ENCODE peak calls at places on chromosomes 2 and 18, in nine cellular contexts. R is substantia nigra, A is MM.1S, Z is caudate nucleus, L is breast epithelium, I is cardiac muscle cell, D is heart right ventricle, H is SJSA1, O is right cardiac atrium. S is an unnamed sample.

GRCh38 chr2:233565685-233566140 is 869 bp downstream of the USP40 start:
- DNase-seq in R (no peak), A (peak; percentile 7), Z (no peak), L (no peak), I (no peak), D (no peak), H (no peak), O (no peak), S (no peak)

GRCh38 chr18:58221060-58221725 is 177.2 kb downstream of the NEDD4L start:
- DNase-seq in R (no peak), A (no peak), Z (peak; percentile 49), L (peak; percentile 89), I (no peak), D (no peak), H (peak; percentile 90), O (no peak), S (no peak)

GRCh38 chr2:183229386-183229785 is 105.1 kb downstream of the NUP35 start:
- DNase-seq in R (no peak), A (no peak), Z (no peak), L (no peak), I (no peak), D (no peak), H (peak; percentile 47), O (no peak), S (no peak)

GRCh38 chr18:42675810-42676209 is 439.7 kb downstream of the RIT2 start:
- DNase-seq in R (no peak), A (no peak), Z (no peak), L (no peak), I (no peak), D (no peak), H (no peak), O (no peak), S (no peak)

GRCh38 chr2:100178085-100178788 is 35.8 kb upstream of the AFF3 start:
- DNase-seq in R (no peak), A (peak; percentile 24), Z (no peak), L (no peak), I (peak; percentile 53), D (no peak), H (no peak), O (no peak), S (no peak)

GRCh38 chr2:239813261-239814135 is 211.6 kb downstream of the NDUFA10 start:
- DNase-seq in R (no peak), A (no peak), Z (no peak), L (no peak), I (no peak), D (no peak), H (no peak), O (peak; percentile 65), S (peak; percentile 27)

GRCh38 chr2:149006883-149007543 is 31.5 kb upstream of the LYPD6B start:
- DNase-seq in R (no peak), A (no peak), Z (no peak), L (peak; percentile 43), I (no peak), D (no peak), H (no peak), O (no peak), S (no peak)

GRCh38 chr2:139031722-139032121 is 251.5 kb upstream of the NXPH2 start:
- DNase-seq in R (no peak), A (peak; percentile 69), Z (no peak), L (no peak), I (no peak), D (no peak), H (peak; percentile 19), O (peak; percentile 43), S (no peak)

GRCh38 chr18:57435851-57436192 is 648 bp downstream of the ONECUT2 start:
- DNase-seq in R (no peak), A (no peak), Z (no peak), L (no peak), I (no peak), D (no peak), H (no peak), O (no peak), S (no peak)

GRCh38 chr2:227592694-227593387 is 5.9 kb upstream of the SCYGR2 start:
- DNase-seq in R (no peak), A (peak; percentile 73), Z (no peak), L (no peak), I (no peak), D (no peak), H (no peak), O (no peak), S (no peak)

GRCh38 chr2:18719978-18720775 is 130.8 kb upstream of the NT5C1B start:
- DNase-seq in R (no peak), A (no peak), Z (no peak), L (no peak), I (no peak), D (no peak), H (peak; percentile 48), O (peak; percentile 11), S (no peak)

GRCh38 chr2:6186332-6187100 is 494.3 kb downstream of the SOX11 start:
- DNase-seq in R (no peak), A (no peak), Z (no peak), L (no peak), I (peak; percentile 51), D (peak; percentile 48), H (peak; percentile 72), O (no peak), S (no peak)

GRCh38 chr2:105879106-105879797 is 134.5 kb downstream of the NCK2 start:
- DNase-seq in R (no peak), A (no peak), Z (no peak), L (no peak), I (no peak), D (no peak), H (no peak), O (no peak), S (no peak)

GRCh38 chr2:75068546-75068945 is 110.1 kb downstream of the POLE4 start:
- DNase-seq in R (no peak), A (no peak), Z (no peak), L (no peak), I (no peak), D (no peak), H (peak; percentile 34), O (no peak), S (no peak)

GRCh38 chr2:239285071-239285931 is 115.5 kb downstream of the HDAC4 start:
- DNase-seq in R (no peak), A (no peak), Z (no peak), L (no peak), I (no peak), D (no peak), H (no peak), O (no peak), S (no peak)

GRCh38 chr2:127638361-127639110 is 7.4 kb upstream of the GPR17 start:
- DNase-seq in R (no peak), A (no peak), Z (no peak), L (no peak), I (no peak), D (no peak), H (no peak), O (peak; percentile 72), S (no peak)
- H3K27ac ChIP-seq in R (no peak overlapping the region), A (no peak overlapping the region), Z (peak overlapping the region; percentile 52), L (peak overlapping the region; percentile 66), I (no peak overlapping the region), D (peak overlapping the region; percentile 89), H (peak overlapping the region; percentile 87), O (peak overlapping the region; percentile 71), S (peak overlapping the region; percentile 92)

GRCh38 chr18:50190926-50191325 is 4.0 kb downstream of the MYO5B start:
- DNase-seq in R (no peak), A (no peak), Z (no peak), L (no peak), I (no peak), D (no peak), H (no peak), O (no peak), S (no peak)
- H3K27ac ChIP-seq in R (no peak overlapping the region), A (peak overlapping the region; percentile 86), Z (no peak overlapping the region), L (no peak overlapping the region), I (no peak overlapping the region), D (no peak overlapping the region), H (no peak overlapping the region), O (no peak overlapping the region), S (no peak overlapping the region)

GRCh38 chr2:85737961-85738360 is 15.8 kb upstream of the ATOH8 start:
- DNase-seq in R (no peak), A (no peak), Z (no peak), L (no peak), I (no peak), D (no peak), H (no peak), O (peak; percentile 74), S (no peak)

GRCh38 chr2:85736456-85737355 is 17.1 kb upstream of the ATOH8 start:
- DNase-seq in R (no peak), A (no peak), Z (no peak), L (no peak), I (no peak), D (no peak), H (no peak), O (no peak), S (no peak)

GRCh38 chr2:85734942-85735608 is 18.7 kb upstream of the ATOH8 start:
- DNase-seq in R (no peak), A (no peak), Z (no peak), L (no peak), I (no peak), D (no peak), H (no peak), O (no peak), S (no peak)

GRCh38 chr2:85735691-85736090 is 18.1 kb upstream of the ATOH8 start:
- DNase-seq in R (no peak), A (no peak), Z (no peak), L (no peak), I (no peak), D (no peak), H (no peak), O (no peak), S (no peak)

DNA sequence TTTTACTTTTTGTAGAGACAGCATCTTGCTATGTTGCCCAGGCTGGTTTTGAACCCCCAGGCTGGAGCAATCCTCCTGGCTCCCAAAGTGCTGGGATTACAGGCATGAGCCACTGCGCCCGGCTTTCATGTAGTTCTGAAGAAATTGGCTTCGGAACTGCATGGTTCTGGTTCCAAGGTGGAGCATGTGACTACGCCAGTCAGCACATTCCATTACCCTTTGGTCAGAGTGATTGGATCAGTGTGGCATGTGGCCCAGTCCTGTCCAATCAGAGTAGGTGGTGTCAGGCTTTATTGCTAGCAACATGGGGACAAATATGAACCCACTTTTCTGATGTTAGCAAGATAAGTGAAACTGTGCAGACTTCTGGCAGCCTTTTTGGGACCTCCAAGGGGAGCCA is 16.3 kb upstream of the ATOH8 start:
- DNase-seq in R (no peak), A (no peak), Z (no peak), L (peak; percentile 88), I (no peak), D (peak; percentile 76), H (peak; percentile 32), O (peak; percentile 90), S (peak; percentile 93)
- H3K27ac ChIP-seq in R (no peak overlapping the region), A (no peak overlapping the region), Z (no peak overlapping the region), L (peak overlapping the region; percentile 75), I (no peak overlapping the region), D (no peak overlapping the region), H (peak overlapping the region; percentile 29), O (peak overlapping the region; percentile 65), S (peak overlapping the region; percentile 93)

GRCh38 chr2:10284108-10284870 is 18.4 kb upstream of the HPCAL1 start:
- DNase-seq in R (peak; percentile 84), A (no peak), Z (peak; percentile 62), L (no peak), I (no peak), D (no peak), H (no peak), O (peak; percentile 57), S (no peak)
- H3K27ac ChIP-seq in R (peak overlapping the region; percentile 88), A (no peak overlapping the region), Z (peak overlapping the region; percentile 87), L (no peak overlapping the region), I (no peak overlapping the region), D (peak overlapping the region; percentile 78), H (peak overlapping the region; percentile 44), O (no peak overlapping the region), S (no peak overlapping the region)

S was measured in uterus.